ENCODE peak calls at places on chromosomes 5 and 9, in four cellular contexts. One of them, this sample, is unnamed.

GRCh38 chr5:141084487-141084989 is 9.9 kb upstream of the PCDHB2 start:
- DNase-seq in IMR-90: peak
- DNase-seq in endothelial cell of umbilical vein: peak
- DNase-seq in K562: peak
- DNase-seq in this sample: no peak

GRCh38 chr5:64789457-64789856 is 20.7 kb downstream of the CWC27 start:
- DNase-seq in IMR-90: peak
- DNase-seq in K562: no peak
- DNase-seq in endothelial cell of umbilical vein: no peak
- DNase-seq in this sample: no peak

GRCh38 chr9:114836769-114837168 is 30.9 kb upstream of the TNFSF15 start:
- DNase-seq in K562: no peak
- DNase-seq in endothelial cell of umbilical vein: no peak
- DNase-seq in IMR-90: no peak
- DNase-seq in this sample: no peak

GRCh38 chr9:133834080-133834976 is 96.2 kb upstream of the SARDH start:
- DNase-seq in IMR-90: no peak
- DNase-seq in endothelial cell of umbilical vein: no peak
- DNase-seq in K562: no peak
- DNase-seq in this sample: no peak

GRCh38 chr5:3077684-3078083 is 326.2 kb upstream of the IRX2 start:
- DNase-seq in IMR-90: no peak
- DNase-seq in K562: no peak
- DNase-seq in endothelial cell of umbilical vein: no peak
- DNase-seq in this sample: no peak

GRCh38 chr5:107426209-107426608 is 244.5 kb downstream of the EFNA5 start:
- DNase-seq in IMR-90: no peak
- DNase-seq in K562: no peak
- DNase-seq in endothelial cell of umbilical vein: no peak
- DNase-seq in this sample: no peak

GRCh38 chr9:128774804-128775203 is 3.1 kb upstream of the ZER1 start:
- DNase-seq in K562: no peak
- DNase-seq in endothelial cell of umbilical vein: no peak
- DNase-seq in IMR-90: no peak
- DNase-seq in this sample: no peak

GRCh38 chr5:1540831-1541661 is 17.3 kb upstream of the LPCAT1 start:
- DNase-seq in K562: no peak
- DNase-seq in endothelial cell of umbilical vein: no peak
- DNase-seq in IMR-90: no peak
- DNase-seq in this sample: no peak

GRCh38 chr9:135516132-135516860 is 4.9 kb upstream of the LCN1 start:
- DNase-seq in K562: no peak
- DNase-seq in endothelial cell of umbilical vein: peak
- DNase-seq in IMR-90: no peak
- DNase-seq in this sample: no peak

GRCh38 chr5:179812997-179813607 is 6.4 kb upstream of the MGAT4B start:
- DNase-seq in K562: no peak
- DNase-seq in endothelial cell of umbilical vein: no peak
- DNase-seq in IMR-90: no peak
- DNase-seq in this sample: no peak

GRCh38 chr9:132711846-132712245 is 41.6 kb downstream of the GTF3C4 start:
- DNase-seq in IMR-90: no peak
- DNase-seq in endothelial cell of umbilical vein: no peak
- DNase-seq in K562: no peak
- DNase-seq in this sample: no peak

GRCh38 chr9:113577525-113578261 is 114.2 kb downstream of the RGS3 start:
- DNase-seq in IMR-90: peak
- DNase-seq in K562: no peak
- DNase-seq in endothelial cell of umbilical vein: peak
- DNase-seq in this sample: no peak

GRCh38 chr5:168679515-168679920 is 100.3 kb upstream of the PANK3 start:
- DNase-seq in K562: peak
- DNase-seq in IMR-90: peak
- DNase-seq in endothelial cell of umbilical vein: peak
- DNase-seq in this sample: peak

GRCh38 chr9:79221084-79221483 is 350.7 kb upstream of the TLE4 start:
- DNase-seq in IMR-90: peak
- DNase-seq in endothelial cell of umbilical vein: peak
- DNase-seq in K562: no peak
- DNase-seq in this sample: no peak

GRCh38 chr5:112149727-112150126 is 269.4 kb downstream of the EPB41L4A start:
- DNase-seq in IMR-90: no peak
- DNase-seq in endothelial cell of umbilical vein: no peak
- DNase-seq in K562: no peak
- DNase-seq in this sample: no peak

GRCh38 chr9:37897665-37898064 is 6.3 kb downstream of the SLC25A51 start:
- DNase-seq in IMR-90: peak
- DNase-seq in K562: no peak
- DNase-seq in endothelial cell of umbilical vein: no peak
- DNase-seq in this sample: no peak

GRCh38 chr9:28396058-28396457 is 822.8 kb upstream of the C9orf72 start:
- DNase-seq in IMR-90: no peak
- DNase-seq in endothelial cell of umbilical vein: no peak
- DNase-seq in K562: no peak
- DNase-seq in this sample: no peak

GRCh38 chr9:860706-861105 is 19.2 kb downstream of the DMRT1 start:
- DNase-seq in K562: no peak
- DNase-seq in IMR-90: no peak
- DNase-seq in endothelial cell of umbilical vein: no peak
- DNase-seq in this sample: no peak

GRCh38 chr9:112486221-112487007 is at the start of gene KIAA1958:
- DNase-seq in endothelial cell of umbilical vein: peak
- DNase-seq in IMR-90: peak
- DNase-seq in K562: peak
- DNase-seq in this sample: peak

GRCh38 chr5:43215073-43215631 is 23.1 kb downstream of the NIM1K start:
- DNase-seq in K562: peak
- DNase-seq in IMR-90: no peak
- DNase-seq in endothelial cell of umbilical vein: no peak
- DNase-seq in this sample: no peak

GRCh38 chr5:106640511-106640910 is 1030.2 kb downstream of the EFNA5 start:
- DNase-seq in IMR-90: no peak
- DNase-seq in endothelial cell of umbilical vein: no peak
- DNase-seq in K562: no peak
- DNase-seq in this sample: no peak

GRCh38 chr9:123789893-123790292 is 140.0 kb downstream of the DENND1A start:
- DNase-seq in endothelial cell of umbilical vein: no peak
- DNase-seq in IMR-90: no peak
- DNase-seq in K562: no peak
- DNase-seq in this sample: no peak

GRCh38 chr5:10695055-10695649 is 65.9 kb downstream of the DAP start:
- DNase-seq in endothelial cell of umbilical vein: peak
- DNase-seq in IMR-90: peak
- DNase-seq in K562: peak
- DNase-seq in this sample: no peak

GRCh38 chr5:89435347-89435746 is 552.4 kb upstream of the MEF2C start:
- DNase-seq in K562: no peak
- DNase-seq in endothelial cell of umbilical vein: no peak
- DNase-seq in IMR-90: no peak
- DNase-seq in this sample: peak

GRCh38 chr9:91082709-91083108 is 279.0 kb downstream of the AUH start:
- DNase-seq in IMR-90: no peak
- DNase-seq in endothelial cell of umbilical vein: no peak
- DNase-seq in K562: no peak
- DNase-seq in this sample: no peak

GRCh38 chr5:83688321-83688720 is 32.3 kb downstream of the HAPLN1 start:
- DNase-seq in K562: no peak
- DNase-seq in endothelial cell of umbilical vein: no peak
- DNase-seq in IMR-90: no peak
- DNase-seq in this sample: no peak
- TF ChIP-seq FOS in K562: no peak
- TF ChIP-seq FOS in endothelial cell of umbilical vein: no peak
- TF ChIP-seq FOS in IMR-90: no peak
- TF ChIP-seq FOS in this sample: no peak

GRCh38 chr9:96202971-96203780 is 98.8 kb downstream of the HSD17B3 start:
- DNase-seq in K562: no peak
- DNase-seq in IMR-90: no peak
- DNase-seq in endothelial cell of umbilical vein: no peak
- DNase-seq in this sample: no peak

GRCh38 chr9:96209407-96210031 is 92.5 kb downstream of the HSD17B3 start:
- DNase-seq in IMR-90: peak
- DNase-seq in K562: no peak
- DNase-seq in endothelial cell of umbilical vein: no peak
- DNase-seq in this sample: no peak

GRCh38 chr9:96203867-96204412 is 98.0 kb downstream of the HSD17B3 start:
- DNase-seq in endothelial cell of umbilical vein: no peak
- DNase-seq in K562: no peak
- DNase-seq in IMR-90: no peak
- DNase-seq in this sample: no peak

GRCh38 chr9:96204853-96205252 is 97.1 kb downstream of the HSD17B3 start:
- DNase-seq in K562: no peak
- DNase-seq in IMR-90: no peak
- DNase-seq in endothelial cell of umbilical vein: no peak
- DNase-seq in this sample: no peak

DNA sequence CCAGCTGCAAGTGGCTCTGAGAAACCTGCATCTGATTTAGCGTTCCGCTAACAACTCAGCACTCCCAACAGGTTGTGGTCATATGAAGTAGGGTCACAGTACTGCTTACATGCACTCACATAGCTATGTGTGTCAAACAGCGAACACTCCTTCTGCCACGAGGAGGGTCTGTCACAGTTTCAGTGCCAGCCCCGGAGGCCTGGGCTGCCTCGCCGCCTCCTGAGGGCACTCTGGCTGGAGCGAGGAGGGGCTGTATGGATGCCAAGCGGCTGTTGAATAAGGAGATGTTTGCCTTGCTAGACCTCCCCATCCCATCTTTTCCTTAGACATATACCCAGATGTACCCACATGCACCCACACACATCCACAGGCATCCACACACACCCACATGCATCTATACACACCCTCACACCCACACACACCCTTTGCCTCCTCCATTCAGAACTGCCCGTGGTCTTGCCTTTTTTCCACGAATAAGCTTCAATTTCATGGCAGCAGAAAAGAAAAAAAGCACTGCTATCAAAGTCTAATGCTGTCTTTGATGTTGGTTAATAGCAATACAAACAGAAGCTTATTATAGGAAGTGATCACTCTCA is 95.7 kb downstream of the HSD17B3 start:
- DNase-seq in endothelial cell of umbilical vein: no peak
- DNase-seq in IMR-90: no peak
- DNase-seq in K562: no peak
- DNase-seq in this sample: no peak
- TF ChIP-seq FOS in endothelial cell of umbilical vein: no peak
- TF ChIP-seq FOS in IMR-90: no peak
- TF ChIP-seq FOS in K562: no peak
- TF ChIP-seq FOS in this sample: no peak

GRCh38 chr9:126702501-126703329 is 89.0 kb downstream of the LMX1B start:
- DNase-seq in endothelial cell of umbilical vein: no peak
- DNase-seq in K562: peak
- DNase-seq in IMR-90: no peak
- DNase-seq in this sample: no peak

GRCh38 chr9:126699401-126699851 is 85.7 kb downstream of the LMX1B start:
- DNase-seq in endothelial cell of umbilical vein: no peak
- DNase-seq in K562: no peak
- DNase-seq in IMR-90: no peak
- DNase-seq in this sample: no peak

GRCh38 chr9:126700296-126700695 is 86.6 kb downstream of the LMX1B start:
- DNase-seq in endothelial cell of umbilical vein: no peak
- DNase-seq in K562: no peak
- DNase-seq in IMR-90: no peak
- DNase-seq in this sample: no peak

GRCh38 chr9:126701820-126702500 is 88.2 kb downstream of the LMX1B start:
- DNase-seq in IMR-90: no peak
- DNase-seq in endothelial cell of umbilical vein: no peak
- DNase-seq in K562: no peak
- DNase-seq in this sample: no peak

DNA sequence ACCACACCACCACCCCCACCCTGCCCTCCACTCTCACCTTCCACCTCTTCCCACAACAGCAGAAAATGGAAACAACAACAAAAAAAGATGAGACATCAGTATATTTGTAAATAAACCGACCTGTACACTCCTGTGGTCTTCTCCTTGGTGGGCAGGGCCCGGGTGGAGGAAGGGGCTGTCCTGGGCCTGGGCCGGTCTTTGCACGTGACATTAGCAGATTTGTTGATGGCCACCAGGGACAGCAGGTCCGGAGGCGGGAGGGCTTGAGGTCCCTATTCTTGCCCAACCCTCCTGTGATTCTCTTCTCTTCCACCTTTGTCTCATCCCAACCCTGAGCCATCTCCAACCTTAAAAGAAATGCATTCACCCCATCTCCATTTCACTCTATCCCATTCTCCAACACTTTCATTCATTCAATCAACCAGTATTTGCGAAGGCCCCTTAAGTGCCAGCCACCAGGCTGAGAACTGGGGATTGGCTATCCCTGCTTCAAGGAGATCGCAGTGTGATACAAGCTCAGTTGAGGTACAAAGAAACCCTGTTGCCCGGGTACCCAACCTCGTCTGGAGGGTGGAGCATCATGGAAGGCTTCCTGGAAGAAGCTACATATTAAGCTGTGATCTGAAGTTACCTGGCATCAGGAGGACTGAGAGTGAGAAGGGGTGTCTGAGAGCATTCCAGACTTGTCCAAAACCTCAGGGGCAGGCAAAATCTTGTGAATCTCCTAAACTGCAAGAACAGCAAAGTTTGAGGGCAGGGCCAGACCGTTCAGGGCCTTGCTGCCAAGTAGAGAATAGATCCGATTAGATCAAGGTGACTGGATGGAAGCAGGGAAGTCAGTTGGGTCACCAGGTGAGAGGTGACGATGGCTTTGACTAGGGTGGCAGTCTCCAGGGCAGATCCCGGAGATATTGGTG is 87.4 kb downstream of the LMX1B start:
- DNase-seq in K562: no peak
- DNase-seq in endothelial cell of umbilical vein: no peak
- DNase-seq in IMR-90: no peak
- DNase-seq in this sample: no peak
- TF ChIP-seq FOS in K562: no peak
- TF ChIP-seq FOS in endothelial cell of umbilical vein: no peak
- TF ChIP-seq FOS in IMR-90: no peak
- TF ChIP-seq FOS in this sample: no peak

GRCh38 chr9:110578896-110579752 is at the start of gene SVEP1:
- DNase-seq in IMR-90: peak
- DNase-seq in K562: no peak
- DNase-seq in endothelial cell of umbilical vein: peak
- DNase-seq in this sample: no peak

GRCh38 chr9:110579763-110580255 is 268 bp upstream of the SVEP1 start:
- DNase-seq in IMR-90: peak
- DNase-seq in endothelial cell of umbilical vein: no peak
- DNase-seq in K562: no peak
- DNase-seq in this sample: no peak

GRCh38 chr9:110582156-110582555 is 2.6 kb upstream of the SVEP1 start:
- DNase-seq in endothelial cell of umbilical vein: no peak
- DNase-seq in IMR-90: no peak
- DNase-seq in K562: no peak
- DNase-seq in this sample: no peak

GRCh38 chr9:110580850-110581249 is 1.3 kb upstream of the SVEP1 start:
- DNase-seq in endothelial cell of umbilical vein: no peak
- DNase-seq in IMR-90: peak
- DNase-seq in K562: no peak
- DNase-seq in this sample: no peak

GRCh38 chr9:110583237-110583636 is 3.7 kb upstream of the SVEP1 start:
- DNase-seq in IMR-90: peak
- DNase-seq in K562: no peak
- DNase-seq in endothelial cell of umbilical vein: peak
- DNase-seq in this sample: no peak
- TF ChIP-seq FOS in IMR-90: no peak
- TF ChIP-seq FOS in K562: no peak
- TF ChIP-seq FOS in endothelial cell of umbilical vein: no peak
- TF ChIP-seq FOS in this sample: no peak